ENCODE peak calls at places on chromosomes 2 and 18, in seven cellular contexts. C is neuronal stem cell, G is IMR-90, L is HCT116, I is fibroblast of lung, N is mammary epithelial cell, K is neural progenitor cell. J is an unnamed sample.

GRCh38 chr18:58095251-58095650 is 51.2 kb downstream of the NEDD4L start:
- DNase-seq in C (no peak), G (no peak), L (no peak), I (no peak), N (no peak), K (peak), J (no peak)

GRCh38 chr2:72090781-72091482 is 56.7 kb downstream of the CYP26B1 start:
- DNase-seq in C (no peak), G (no peak), L (no peak), I (no peak), N (no peak), K (no peak), J (no peak)

GRCh38 chr18:68925268-68925667 is 127.4 kb downstream of the CCDC102B start:
- DNase-seq in C (peak), G (no peak), L (no peak), I (no peak), N (peak), K (peak), J (peak)

GRCh38 chr18:9835112-9835755 is 50.5 kb upstream of the TXNDC2 start:
- DNase-seq in C (no peak), G (no peak), L (no peak), I (peak), N (peak), K (no peak), J (no peak)

GRCh38 chr2:13433954-13434353 is 717.2 kb downstream of the TRIB2 start:
- DNase-seq in C (no peak), G (no peak), L (no peak), I (no peak), N (no peak), K (no peak), J (no peak)

GRCh38 chr2:241967745-241968144 is 98.2 kb downstream of the RTP5 start:
- DNase-seq in C (no peak), G (no peak), L (no peak), I (no peak), N (no peak), K (no peak), J (no peak)

GRCh38 chr2:71693286-71694270 is 240.2 kb downstream of the DYSF start:
- DNase-seq in C (no peak), G (no peak), L (no peak), I (no peak), N (no peak), K (no peak), J (no peak)

GRCh38 chr2:179954026-179954425 is 53.1 kb downstream of the CWC22 start:
- DNase-seq in C (no peak), G (no peak), L (no peak), I (no peak), N (no peak), K (no peak), J (no peak)

GRCh38 chr18:13275075-13275474 is 56.5 kb downstream of the LDLRAD4 start:
- DNase-seq in C (no peak), G (no peak), L (no peak), I (no peak), N (no peak), K (no peak), J (no peak)

GRCh38 chr2:177190941-177191340 is 21.7 kb upstream of the HNRNPA3 start:
- DNase-seq in C (no peak), G (no peak), L (no peak), I (no peak), N (no peak), K (no peak), J (no peak)

GRCh38 chr2:27494944-27495554 is at the start of gene FNDC4:
- DNase-seq in C (peak), G (no peak), L (no peak), I (peak), N (no peak), K (peak), J (peak)

GRCh38 chr2:169768262-169768995 is 30.2 kb upstream of the SSB start:
- DNase-seq in C (no peak), G (no peak), L (no peak), I (no peak), N (no peak), K (no peak), J (peak)

GRCh38 chr2:187499941-187500532 is 52.0 kb upstream of the CALCRL start:
- DNase-seq in C (peak), G (peak), L (peak), I (peak), N (peak), K (peak), J (peak)

GRCh38 chr2:84194906-84195644 is 264.0 kb downstream of the SUCLG1 start:
- DNase-seq in C (no peak), G (no peak), L (no peak), I (no peak), N (no peak), K (peak), J (no peak)

GRCh38 chr2:98911376-98912154 is 24.5 kb downstream of the CRACDL start:
- DNase-seq in C (no peak), G (peak), L (no peak), I (peak), N (peak), K (no peak), J (peak)

GRCh38 chr2:8645176-8645831 is 36.6 kb upstream of the ID2 start:
- DNase-seq in C (no peak), G (no peak), L (no peak), I (no peak), N (no peak), K (no peak), J (no peak)

GRCh38 chr18:49476664-49477411 is 10.2 kb downstream of the C18orf32 start:
- DNase-seq in C (no peak), G (peak), L (no peak), I (peak), N (peak), K (no peak), J (peak)

GRCh38 chr18:25786778-25787177 is 303.6 kb downstream of the SS18 start:
- DNase-seq in C (no peak), G (peak), L (no peak), I (peak), N (peak), K (no peak), J (peak)

GRCh38 chr18:48910972-48911545 is 39.7 kb downstream of the SMAD7 start:
- DNase-seq in C (no peak), G (no peak), L (no peak), I (no peak), N (no peak), K (no peak), J (no peak)

GRCh38 chr2:181742908-181743722 is 62.8 kb upstream of the NEUROD1 start:
- DNase-seq in C (peak), G (peak), L (peak), I (peak), N (peak), K (peak), J (peak)

GRCh38 chr2:38092196-38092902 is 16.4 kb upstream of the CYP1B1 start:
- DNase-seq in C (no peak), G (peak), L (no peak), I (peak), N (no peak), K (no peak), J (peak)

GRCh38 chr2:239630618-239631286 is 229.9 kb upstream of the HDAC4 start:
- DNase-seq in C (no peak), G (peak), L (no peak), I (peak), N (peak), K (no peak), J (peak)

GRCh38 chr2:16615687-16616615 is 49.7 kb downstream of the CYRIA start:
- DNase-seq in C (no peak), G (no peak), L (no peak), I (no peak), N (no peak), K (no peak), J (no peak)

GRCh38 chr18:56000041-56000440 is 412.0 kb upstream of the TCF4 start:
- DNase-seq in C (no peak), G (no peak), L (no peak), I (peak), N (no peak), K (no peak), J (peak)

GRCh38 chr18:55999641-56000040 is 411.6 kb upstream of the TCF4 start:
- DNase-seq in C (no peak), G (no peak), L (no peak), I (peak), N (no peak), K (peak), J (peak)

GRCh38 chr18:56001576-56001975 is 413.6 kb upstream of the TCF4 start:
- DNase-seq in C (no peak), G (no peak), L (no peak), I (peak), N (no peak), K (no peak), J (peak)

GRCh38 chr18:56003009-56003408 is 415.0 kb upstream of the TCF4 start:
- DNase-seq in C (peak), G (no peak), L (no peak), I (no peak), N (no peak), K (peak), J (no peak)

GRCh38 chr18:56003651-56004050 is 415.7 kb upstream of the TCF4 start:
- DNase-seq in C (no peak), G (no peak), L (no peak), I (peak), N (no peak), K (peak), J (no peak)
- H3K9ac ChIP-seq in C (no peak), G (no peak), L (no peak), I (no peak), N (no peak), K (no peak), J (no peak)

GRCh38 chr2:166106431-166107015 is 21.3 kb downstream of the SCN1A start:
- DNase-seq in C (peak), G (peak), L (no peak), I (no peak), N (no peak), K (peak), J (no peak)
- H2AFZ ChIP-seq in C (peak), G (peak), L (no peak), I (no peak), N (no peak), K (peak), J (peak)

GRCh38 chr2:118417417-118418125 is 329.3 kb downstream of the INSIG2 start:
- DNase-seq in C (no peak), G (peak), L (no peak), I (peak), N (peak), K (no peak), J (peak)
- H3K9ac ChIP-seq in C (no peak), G (no peak), L (no peak), I (no peak), N (no peak), K (no peak), J (no peak)

DNA sequence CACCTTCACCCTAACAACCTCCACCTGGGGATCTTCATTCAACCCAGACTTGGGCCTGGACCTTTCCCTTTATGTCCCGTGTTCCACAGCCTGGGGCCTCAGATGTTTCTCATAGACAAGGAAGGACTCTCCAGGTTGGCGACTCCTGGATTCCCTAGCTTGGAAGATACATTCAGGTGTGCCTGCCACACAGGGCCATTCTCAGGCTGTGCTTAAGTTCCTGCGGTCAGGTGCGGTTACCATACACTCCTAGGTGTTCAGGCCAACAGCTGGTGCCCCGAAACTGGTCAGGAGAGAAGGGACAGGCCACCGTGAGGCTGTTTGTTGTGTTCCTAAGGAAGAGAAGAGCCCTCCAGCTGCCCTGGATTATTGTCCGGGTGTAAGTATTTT is 15.6 kb downstream of the SLC4A3 start:
- DNase-seq in C (no peak), G (no peak), L (no peak), I (no peak), N (no peak), K (no peak), J (no peak)
- H2AFZ ChIP-seq in C (peak), G (no peak), L (no peak), I (no peak), N (no peak), K (no peak), J (no peak)

GRCh38 chr2:36485521-36485920 is 112.4 kb downstream of the FEZ2 start:
- DNase-seq in C (no peak), G (peak), L (no peak), I (peak), N (peak), K (no peak), J (peak)
- H3K9ac ChIP-seq in C (no peak), G (peak), L (no peak), I (no peak), N (no peak), K (no peak), J (peak)

DNA sequence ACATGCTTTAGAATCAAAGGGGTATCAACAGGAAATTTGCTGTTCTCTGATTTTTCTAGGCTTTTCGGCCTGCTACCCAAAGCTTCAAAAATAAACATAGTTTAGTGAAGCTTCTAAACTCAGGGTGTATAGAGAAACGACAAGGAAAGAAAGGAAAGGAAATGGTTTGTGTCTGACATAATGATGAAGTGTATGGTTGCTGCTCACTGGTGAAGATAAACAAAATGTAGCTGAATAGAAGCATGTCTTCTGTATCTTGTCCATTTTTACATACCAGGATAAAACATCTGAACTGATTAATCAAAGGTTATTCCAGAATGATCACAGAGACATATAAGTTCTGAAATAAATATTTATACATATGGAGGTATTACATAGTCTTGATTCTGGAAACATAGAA is 1324.6 kb upstream of the NRXN1 start:
- DNase-seq in C (no peak), G (peak), L (no peak), I (peak), N (no peak), K (no peak), J (no peak)
- H2AFZ ChIP-seq in C (peak), G (no peak), L (peak), I (no peak), N (no peak), K (no peak), J (no peak)

DNA sequence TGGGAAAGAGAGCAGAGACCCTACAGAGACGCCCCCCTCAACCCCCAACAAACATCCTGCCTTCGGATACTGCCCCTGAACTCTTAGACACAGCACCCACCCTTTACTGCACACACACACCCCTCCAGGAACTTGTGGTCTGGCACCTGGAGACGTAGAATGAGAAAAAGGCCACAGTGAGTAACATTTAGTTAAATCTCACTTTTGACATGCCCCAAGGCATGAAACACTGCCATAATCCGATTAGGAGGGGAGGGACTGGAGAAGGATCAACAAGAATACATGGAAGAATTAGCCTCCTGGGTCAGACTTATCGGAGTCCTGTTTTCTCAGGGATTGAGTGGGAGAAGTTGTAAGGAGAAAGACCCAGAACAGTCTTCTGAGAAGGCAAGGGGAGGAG is 4.1 kb downstream of the CDK5R2 start:
- DNase-seq in C (no peak), G (no peak), L (no peak), I (peak), N (peak), K (peak), J (no peak)
- H3K9ac ChIP-seq in C (no peak), G (no peak), L (no peak), I (peak), N (no peak), K (no peak), J (no peak)

GRCh38 chr2:26182441-26182840 is 9.6 kb downstream of the GAREM2 start:
- DNase-seq in C (no peak), G (no peak), L (no peak), I (no peak), N (no peak), K (no peak), J (no peak)

GRCh38 chr2:26177122-26177521 is 4.2 kb downstream of the GAREM2 start:
- DNase-seq in C (no peak), G (no peak), L (no peak), I (no peak), N (no peak), K (no peak), J (no peak)

GRCh38 chr2:26178746-26179436 is 6.0 kb downstream of the GAREM2 start:
- DNase-seq in C (peak), G (no peak), L (no peak), I (no peak), N (no peak), K (peak), J (peak)

GRCh38 chr2:26178246-26178645 is 5.4 kb downstream of the GAREM2 start:
- DNase-seq in C (no peak), G (no peak), L (no peak), I (no peak), N (no peak), K (no peak), J (no peak)

GRCh38 chr2:26179446-26179907 is 6.6 kb downstream of the GAREM2 start:
- DNase-seq in C (no peak), G (no peak), L (no peak), I (no peak), N (no peak), K (peak), J (no peak)
- H2AFZ ChIP-seq in C (peak), G (peak), L (no peak), I (no peak), N (peak), K (peak), J (peak)

DNA sequence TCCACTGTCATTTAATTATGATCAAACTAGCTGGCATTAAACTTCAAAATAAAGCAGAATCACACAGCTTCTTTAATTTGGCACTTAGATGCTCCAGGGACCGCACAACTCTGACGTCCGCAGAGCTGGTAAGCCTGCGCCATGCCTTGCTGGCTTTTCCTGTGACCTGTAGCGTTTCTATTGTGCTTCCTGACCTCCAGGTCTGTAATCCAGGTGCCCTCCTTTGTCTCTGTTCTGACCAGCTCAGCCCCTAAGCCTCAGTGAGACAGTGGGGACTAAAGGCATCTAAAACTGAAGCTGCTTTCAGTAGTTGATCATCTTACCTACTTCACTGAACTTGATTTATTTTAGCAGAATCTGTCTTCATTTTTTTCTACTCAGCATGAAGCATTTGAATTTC is 249.7 kb upstream of the RGPD4 start:
- DNase-seq in C (peak), G (no peak), L (no peak), I (no peak), N (no peak), K (peak), J (no peak)
- H3K9ac ChIP-seq in C (no peak), G (no peak), L (no peak), I (no peak), N (no peak), K (no peak), J (no peak)

J was measured in GM23248.